ENCODE peak calls at places on chromosome 9, in six cellular contexts. U is B cell, Y is H1, Z is RWPE1, X is stomach, V is psoas muscle. B is an unnamed sample.

GRCh38 chr9:110742741-110743371 is 74.3 kb downstream of the MUSK start:
- DNase-seq in U (no peak), Y (no peak), Z (no peak), X (no peak), V (no peak), B (no peak)

GRCh38 chr9:16873131-16873787 is 2.8 kb upstream of the BNC2 start:
- DNase-seq in U (no peak), Y (no peak), Z (no peak), X (no peak), V (no peak), B (no peak)

GRCh38 chr9:77764894-77765780 is 117.0 kb upstream of the GNA14 start:
- DNase-seq in U (no peak), Y (no peak), Z (no peak), X (no peak), V (no peak), B (no peak)

GRCh38 chr9:109604788-109605187 is 106.7 kb upstream of the PTPN3 start:
- DNase-seq in U (no peak), Y (no peak), Z (no peak), X (no peak), V (no peak), B (no peak)

GRCh38 chr9:30723656-30724055 is 1660.8 kb upstream of the ACO1 start:
- DNase-seq in U (no peak), Y (no peak), Z (no peak), X (no peak), V (no peak), B (no peak)

GRCh38 chr9:19138084-19138483 is 10.8 kb upstream of the PLIN2 start:
- DNase-seq in U (no peak), Y (no peak), Z (no peak), X (no peak), V (no peak), B (no peak)

GRCh38 chr9:126581893-126582292 is 31.8 kb upstream of the LMX1B start:
- DNase-seq in U (no peak), Y (no peak), Z (no peak), X (no peak), V (no peak), B (no peak)

GRCh38 chr9:76799481-76799880 is 35.2 kb downstream of the PCA3 start:
- DNase-seq in U (no peak), Y (no peak), Z (no peak), X (no peak), V (no peak), B (no peak)

GRCh38 chr9:76297721-76298239 is 96.4 kb downstream of the RFK start:
- DNase-seq in U (no peak), Y (no peak), Z (no peak), X (no peak), V (peak; percentile 59), B (no peak)

GRCh38 chr9:33245341-33245740 is 5.4 kb downstream of the SPINK4 start:
- DNase-seq in U (no peak), Y (no peak), Z (no peak), X (peak; percentile 22), V (no peak), B (no peak)

GRCh38 chr9:34732886-34733285 is 22.9 kb upstream of the CCL21 start:
- DNase-seq in U (no peak), Y (no peak), Z (no peak), X (no peak), V (no peak), B (no peak)

GRCh38 chr9:107363511-107364182 is 80.6 kb downstream of the RAD23B start:
- DNase-seq in U (no peak), Y (no peak), Z (no peak), X (no peak), V (no peak), B (no peak)

GRCh38 chr9:78858266-78858665 is 561.3 kb downstream of the PSAT1 start:
- DNase-seq in U (no peak), Y (no peak), Z (no peak), X (no peak), V (no peak), B (no peak)

GRCh38 chr9:76537150-76537646 is 78.2 kb downstream of the GCNT1 start:
- DNase-seq in U (no peak), Y (no peak), Z (no peak), X (peak; percentile 81), V (peak; percentile 58), B (no peak)

GRCh38 chr9:8451146-8451545 is 651.6 kb upstream of the DMAC1 start:
- DNase-seq in U (no peak), Y (no peak), Z (no peak), X (no peak), V (no peak), B (no peak)

GRCh38 chr9:69785757-69786156 is 25.9 kb upstream of the PTAR1 start:
- DNase-seq in U (no peak), Y (no peak), Z (peak; percentile 15), X (no peak), V (no peak), B (no peak)

GRCh38 chr9:137138701-137139467 is at the start of gene GRIN1:
- DNase-seq in U (no peak), Y (peak; percentile 77), Z (peak; percentile 66), X (no peak), V (no peak), B (peak; percentile 65)

GRCh38 chr9:99373912-99374311 is 151.8 kb downstream of the SEC61B start:
- DNase-seq in U (peak; percentile 21), Y (no peak), Z (no peak), X (no peak), V (no peak), B (no peak)

GRCh38 chr9:36864491-36865410 is 169.3 kb downstream of the PAX5 start:
- DNase-seq in U (no peak), Y (no peak), Z (no peak), X (no peak), V (peak; percentile 20), B (no peak)

GRCh38 chr9:81634915-81635516 is 54.3 kb downstream of the TLE1 start:
- DNase-seq in U (no peak), Y (no peak), Z (no peak), X (no peak), V (no peak), B (no peak)

GRCh38 chr9:99752710-99753109 is 69.0 kb upstream of the NR4A3 start:
- DNase-seq in U (no peak), Y (no peak), Z (peak; percentile 74), X (no peak), V (no peak), B (no peak)

GRCh38 chr9:93072383-93072795 is 13.9 kb downstream of the SUSD3 start:
- DNase-seq in U (peak; percentile 30), Y (no peak), Z (no peak), X (no peak), V (no peak), B (no peak)

GRCh38 chr9:127835930-127836586 is 18.4 kb downstream of the ENG start:
- DNase-seq in U (no peak), Y (no peak), Z (no peak), X (no peak), V (peak; percentile 74), B (no peak)

GRCh38 chr9:134294228-134295071 is 31.8 kb upstream of the RXRA start:
- DNase-seq in U (no peak), Y (no peak), Z (no peak), X (peak; percentile 65), V (peak; percentile 78), B (no peak)

GRCh38 chr9:28270156-28270555 is 696.9 kb upstream of the C9orf72 start:
- DNase-seq in U (no peak), Y (no peak), Z (no peak), X (no peak), V (no peak), B (no peak)

GRCh38 chr9:114372971-114373591 is 14.7 kb downstream of the AKNA start:
- DNase-seq in U (peak; percentile 97), Y (no peak), Z (no peak), X (peak; percentile 69), V (peak; percentile 76), B (peak; percentile 59)

GRCh38 chr9:115240676-115241075 is 122.7 kb upstream of the TNC start:
- DNase-seq in U (no peak), Y (no peak), Z (no peak), X (no peak), V (no peak), B (no peak)

GRCh38 chr9:117926031-117926655 is 221.9 kb downstream of the TLR4 start:
- DNase-seq in U (no peak), Y (no peak), Z (no peak), X (no peak), V (no peak), B (no peak)

GRCh38 chr9:117932585-117932984 is 228.4 kb downstream of the TLR4 start:
- DNase-seq in U (no peak), Y (no peak), Z (no peak), X (no peak), V (no peak), B (no peak)

GRCh38 chr9:117929873-117930272 is 225.7 kb downstream of the TLR4 start:
- DNase-seq in U (no peak), Y (no peak), Z (no peak), X (no peak), V (no peak), B (no peak)

GRCh38 chr9:117927354-117927753 is 223.2 kb downstream of the TLR4 start:
- DNase-seq in U (no peak), Y (peak; percentile 46), Z (no peak), X (no peak), V (no peak), B (no peak)
- TF ChIP-seq CTCF in U (no peak), Y (peak; percentile 66), Z (no peak), X (peak; percentile 26), V (no peak), B (no peak)

GRCh38 chr9:37919166-37919955 is 15.4 kb upstream of the SLC25A51 start:
- DNase-seq in U (no peak), Y (no peak), Z (no peak), X (no peak), V (no peak), B (no peak)
- TF ChIP-seq CTCF in U (no peak), Y (no peak), Z (no peak), X (no peak), V (no peak), B (no peak)

DNA sequence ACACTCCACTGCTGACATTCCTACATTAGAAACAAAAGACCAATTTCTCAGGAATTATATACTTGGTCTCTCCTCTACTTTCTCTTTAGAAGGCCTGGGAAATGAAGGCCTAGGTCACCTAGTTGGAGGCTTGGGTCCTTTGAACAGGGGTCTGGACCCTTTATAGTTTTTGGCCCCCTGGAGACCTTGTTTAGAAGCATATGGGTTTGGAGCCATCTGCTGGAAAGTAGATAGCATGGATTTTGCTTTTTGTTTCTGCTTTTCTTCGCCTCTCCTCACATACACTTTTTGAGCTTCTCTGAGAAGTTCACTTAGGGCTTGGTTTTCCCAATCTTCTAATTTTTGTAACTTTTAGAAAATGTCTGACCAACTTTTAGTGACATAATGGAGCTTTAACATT is 67.1 kb upstream of the CDK20 start:
- DNase-seq in U (no peak), Y (no peak), Z (no peak), X (no peak), V (no peak), B (no peak)
- TF ChIP-seq CTCF in U (no peak), Y (no peak), Z (peak; percentile 15), X (no peak), V (peak; percentile 14), B (no peak)

DNA sequence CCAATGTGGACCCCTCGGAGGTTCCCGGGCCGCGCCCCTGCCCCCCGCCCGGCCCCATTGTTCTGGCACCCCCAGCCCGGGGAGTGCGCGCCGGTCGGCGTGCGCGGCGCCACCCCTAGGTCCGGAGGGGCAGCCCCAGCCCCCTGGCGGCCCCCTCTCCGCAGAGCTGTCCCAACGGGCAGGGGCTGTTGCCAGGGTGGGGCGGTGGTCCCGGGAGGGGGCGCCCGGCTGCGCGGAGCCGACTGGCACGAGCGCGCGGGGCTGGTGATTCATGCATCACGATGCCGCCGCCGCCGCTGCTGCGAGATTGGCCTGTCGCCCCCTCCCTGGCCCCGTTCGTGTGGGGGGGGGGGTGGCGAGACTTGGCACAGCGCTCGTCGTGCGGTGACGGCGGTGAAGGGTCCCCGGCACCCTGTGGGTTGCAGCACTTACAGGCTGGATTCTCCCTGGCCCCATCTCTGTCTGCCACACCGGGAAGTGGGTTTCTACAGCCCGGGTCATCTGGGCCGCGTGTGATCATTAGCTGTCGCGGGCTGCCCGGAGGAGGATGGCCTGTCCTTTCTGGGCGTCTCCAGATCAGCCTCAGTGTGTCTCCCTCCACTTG is 756 bp downstream of the NCS1 start:
- DNase-seq in U (no peak), Y (no peak), Z (peak; percentile 69), X (no peak), V (no peak), B (no peak)
- TF ChIP-seq CTCF in U (no peak), Y (no peak), Z (no peak), X (no peak), V (no peak), B (no peak)

B was measured in endothelial cell.